ENCODE peak calls at places on chromosomes 4 and X, in six cellular contexts. S is IMR-90, X is H9, J is H1, V is mesenchymal stem cell, B is trophoblast cell. L is an unnamed sample.

GRCh38 chr4:114077610-114078009 is 98.2 kb upstream of the ARSJ start:
- DNase-seq in S (peak; percentile 92), X (no peak), J (no peak), V (peak; percentile 81), B (no peak), L (no peak)

GRCh38 chrX:3184176-3184930 is 143.1 kb downstream of the ARSF start:
- DNase-seq in S (peak; percentile 94), X (no peak), J (no peak), V (peak; percentile 97), B (peak; percentile 51), L (no peak)

GRCh38 chr4:62806786-62807185 is 1602.5 kb downstream of the TECRL start:
- DNase-seq in S (no peak), X (no peak), J (no peak), V (no peak), B (no peak), L (no peak)

GRCh38 chr4:21090098-21090666 is 389.9 kb downstream of the PACRGL start:
- DNase-seq in S (no peak), X (no peak), J (no peak), V (no peak), B (no peak), L (no peak)

GRCh38 chrX:18252644-18253359 is 32.1 kb upstream of the BEND2 start:
- DNase-seq in S (peak; percentile 9), X (no peak), J (no peak), V (no peak), B (no peak), L (no peak)

GRCh38 chrX:63275127-63275526 is 76.0 kb downstream of the SPIN4 start:
- DNase-seq in S (peak; percentile 10), X (peak; percentile 35), J (peak; percentile 61), V (peak; percentile 0), B (peak; percentile 59), L (no peak)

GRCh38 chrX:124555036-124555595 is 208.8 kb downstream of the SH2D1A start:
- DNase-seq in S (peak; percentile 68), X (no peak), J (no peak), V (peak; percentile 82), B (peak; percentile 41), L (no peak)

GRCh38 chr4:67779631-67780030 is 25.4 kb upstream of the GNRHR start:
- DNase-seq in S (no peak), X (no peak), J (no peak), V (no peak), B (no peak), L (no peak)

GRCh38 chr4:142218726-142219125 is 582.3 kb downstream of the IL15 start:
- DNase-seq in S (no peak), X (no peak), J (no peak), V (no peak), B (no peak), L (no peak)

GRCh38 chr4:139511320-139511719 is 44.7 kb downstream of the SETD7 start:
- DNase-seq in S (no peak), X (no peak), J (no peak), V (no peak), B (no peak), L (no peak)

GRCh38 chr4:4625488-4625887 is 83.6 kb upstream of the STX18 start:
- DNase-seq in S (peak; percentile 84), X (no peak), J (no peak), V (peak; percentile 69), B (peak; percentile 31), L (no peak)

DNA sequence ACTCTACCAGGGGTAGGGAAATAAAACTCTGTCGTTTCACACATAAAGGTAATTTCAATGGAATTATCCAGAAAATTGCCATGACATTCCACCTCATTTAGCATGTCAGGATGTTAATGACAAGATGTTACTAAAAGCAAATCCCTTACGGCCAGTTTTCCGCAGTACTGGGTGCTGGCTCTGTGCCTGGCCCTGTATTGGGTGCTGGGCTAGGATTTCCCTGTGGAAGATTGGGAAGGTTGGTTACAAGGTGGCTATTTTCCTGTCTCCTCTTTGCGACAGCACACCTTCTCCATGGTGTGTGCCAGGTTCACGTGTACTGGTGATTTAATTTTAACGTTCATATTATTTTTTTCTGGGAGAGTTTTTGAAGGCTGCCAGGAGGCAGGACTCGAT is 13.1 kb downstream of the KLKB1 start:
- DNase-seq in S (no peak), X (no peak), J (no peak), V (no peak), B (no peak), L (no peak)
- H2AK5ac ChIP-seq in S (no peak overlapping the region), X (no peak overlapping the region), J (peak overlapping the region; percentile 61), V (no peak overlapping the region), B (no peak overlapping the region), L (no peak overlapping the region)

DNA sequence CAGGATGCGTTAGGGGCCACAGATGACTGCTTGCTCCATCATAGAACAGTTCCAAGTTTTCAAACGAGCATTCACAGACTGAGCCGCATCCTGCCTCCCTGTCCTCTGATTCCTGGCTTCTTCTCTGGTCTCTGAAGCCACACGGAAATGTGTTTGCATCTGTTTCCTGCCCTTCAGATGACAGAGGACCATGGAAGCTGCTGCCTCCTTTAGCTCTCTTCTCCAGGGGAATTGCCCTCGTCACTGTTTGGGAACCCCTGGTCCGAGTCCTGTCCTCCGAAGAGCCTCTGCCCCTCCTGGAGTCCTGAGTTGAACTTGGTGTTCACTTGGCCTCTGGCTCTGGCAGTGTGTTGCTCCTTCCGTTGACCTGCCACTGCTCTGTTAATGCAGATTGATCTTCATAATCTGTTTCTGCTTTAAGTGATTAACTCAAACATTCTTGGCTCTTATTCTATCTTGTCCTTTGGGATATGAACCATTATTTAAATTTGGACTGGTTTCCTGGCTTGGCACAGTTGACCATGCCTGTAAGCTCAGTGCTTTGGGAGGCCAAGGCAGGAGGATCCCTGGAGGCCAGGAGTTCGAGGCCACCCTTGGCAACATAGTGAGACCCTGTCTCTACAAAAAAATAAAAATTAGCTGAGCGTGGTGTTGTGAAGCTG is 96.0 kb downstream of the PTTG2 start:
- DNase-seq in S (no peak), X (no peak), J (no peak), V (no peak), B (no peak), L (no peak)
- H3K4me1 ChIP-seq in S (peaks cover 2% of the 10 kb centered on the region), X (no peaks in the 10 kb centered on the region), J (no peaks in the 10 kb centered on the region), V (peaks cover 8% of the 10 kb centered on the region), B (peaks cover 19% of the 10 kb centered on the region), L (peaks cover 6% of the 10 kb centered on the region)

GRCh38 chr4:81135501-81135900 is 79.5 kb downstream of the PRKG2 start:
- DNase-seq in S (peak; percentile 57), X (no peak), J (no peak), V (no peak), B (no peak), L (no peak)

GRCh38 chr4:81136161-81136910 is 78.7 kb downstream of the PRKG2 start:
- DNase-seq in S (peak; percentile 95), X (no peak), J (no peak), V (no peak), B (no peak), L (no peak)

GRCh38 chr4:81137446-81137845 is 77.6 kb downstream of the PRKG2 start:
- DNase-seq in S (peak; percentile 49), X (no peak), J (no peak), V (no peak), B (no peak), L (no peak)

GRCh38 chr4:81142744-81143143 is 72.3 kb downstream of the PRKG2 start:
- DNase-seq in S (peak; percentile 68), X (no peak), J (no peak), V (no peak), B (no peak), L (no peak)

GRCh38 chr4:81137894-81138293 is 77.1 kb downstream of the PRKG2 start:
- DNase-seq in S (no peak), X (no peak), J (no peak), V (no peak), B (no peak), L (no peak)
- H3K14ac ChIP-seq in S (peak overlapping the region; percentile 31), X (no peak overlapping the region), J (no peak overlapping the region), V (no peak overlapping the region), B (no peak overlapping the region), L (no peak overlapping the region)

DNA sequence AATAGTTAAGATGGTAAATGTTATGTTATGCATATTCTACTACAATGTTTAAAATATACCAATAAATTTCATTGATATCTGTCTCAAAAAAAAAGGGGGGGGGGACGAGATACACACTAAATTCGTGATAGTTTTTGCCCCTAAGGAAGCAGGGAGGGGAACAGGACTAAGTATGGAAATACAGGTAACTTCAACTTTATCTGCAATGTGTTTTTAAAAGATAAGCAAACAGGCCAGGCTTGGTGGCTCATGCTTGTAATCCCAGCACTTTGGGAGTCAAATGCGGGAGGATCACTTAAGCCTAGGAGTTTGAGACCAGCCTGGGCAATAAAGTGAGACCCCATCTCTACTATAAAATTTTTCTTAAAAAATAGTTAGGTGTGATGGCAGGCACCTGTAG is 13.4 kb upstream of the CLOCK start:
- DNase-seq in S (no peak), X (no peak), J (no peak), V (no peak), B (no peak), L (no peak)
- H2AK5ac ChIP-seq in S (no peak overlapping the region), X (no peak overlapping the region), J (no peak overlapping the region), V (no peak overlapping the region), B (no peak overlapping the region), L (no peak overlapping the region)

L was measured in neuronal stem cell.